ENCODE peak calls at places on chromosome 13, in six cellular contexts. L is NB4, W is tibial nerve, A is IMR-90, O is heart left ventricle, C is adrenal gland. K is an unnamed sample.

GRCh38 chr13:42574435-42575311 is 721 bp downstream of the TNFSF11 start:
- DNase-seq in L (no peak), W (no peak), A (no peak), O (no peak), C (no peak), K (no peak)

GRCh38 chr13:113663934-113664333 is 3.1 kb upstream of the GRK1 start:
- DNase-seq in L (no peak), W (no peak), A (no peak), O (peak), C (no peak), K (no peak)

GRCh38 chr13:30319130-30319529 is 11.8 kb upstream of the KATNAL1 start:
- DNase-seq in L (no peak), W (no peak), A (no peak), O (no peak), C (no peak), K (no peak)

GRCh38 chr13:68588623-68589022 is 1358.5 kb upstream of the PCDH9 start:
- DNase-seq in L (peak), W (no peak), A (no peak), O (no peak), C (no peak), K (no peak)

GRCh38 chr13:108742681-108743080 is 113.3 kb downstream of the MYO16 start:
- DNase-seq in L (no peak), W (no peak), A (no peak), O (no peak), C (no peak), K (no peak)

GRCh38 chr13:71454509-71454908 is 412.5 kb downstream of the DACH1 start:
- DNase-seq in L (no peak), W (no peak), A (no peak), O (no peak), C (no peak), K (no peak)

GRCh38 chr13:40508112-40508511 is 158.3 kb downstream of the FOXO1 start:
- DNase-seq in L (no peak), W (peak), A (no peak), O (no peak), C (no peak), K (no peak)

GRCh38 chr13:107554355-107554905 is 660.9 kb downstream of the LIG4 start:
- DNase-seq in L (no peak), W (no peak), A (peak), O (no peak), C (no peak), K (no peak)

GRCh38 chr13:59533561-59534337 is 630.0 kb downstream of the DIAPH3 start:
- DNase-seq in L (no peak), W (no peak), A (peak), O (no peak), C (no peak), K (no peak)

GRCh38 chr13:110250258-110250891 is 56.6 kb downstream of the COL4A1 start:
- DNase-seq in L (no peak), W (peak), A (peak), O (peak), C (peak), K (peak)

GRCh38 chr13:84430441-84430840 is 548.2 kb upstream of the SLITRK1 start:
- DNase-seq in L (no peak), W (no peak), A (peak), O (no peak), C (no peak), K (no peak)

GRCh38 chr13:91078093-91078679 is 269.3 kb upstream of the MIR17HG start:
- DNase-seq in L (peak), W (no peak), A (no peak), O (no peak), C (no peak), K (no peak)

GRCh38 chr13:27969073-27969865 is at the start of gene CDX2:
- DNase-seq in L (peak), W (no peak), A (no peak), O (no peak), C (no peak), K (no peak)
- TF ChIP-seq POLR2A in L (peak), W (no peak), A (no peak), O (no peak), C (no peak), K (no peak)

DNA sequence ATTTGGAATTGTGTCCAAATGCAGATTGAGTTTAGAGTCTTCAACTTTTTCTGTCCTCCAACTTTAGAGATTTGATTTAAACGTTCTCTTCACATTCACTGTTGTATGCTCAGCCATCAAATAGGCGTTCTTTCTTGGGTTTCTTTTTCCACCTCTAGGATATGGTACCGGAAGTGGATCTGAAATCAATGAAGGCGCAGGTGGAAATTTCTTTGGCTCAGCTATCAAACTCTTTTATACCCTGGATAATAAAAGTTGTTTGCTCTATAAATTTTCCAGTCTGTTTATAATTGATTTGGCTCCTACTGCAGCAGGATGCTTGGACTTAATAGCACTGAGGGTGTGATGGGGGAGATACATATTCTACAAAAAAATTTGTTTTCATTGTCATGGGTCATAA is 1.6 kb downstream of the COG3 start:
- DNase-seq in L (no peak), W (no peak), A (no peak), O (no peak), C (no peak), K (no peak)
- TF ChIP-seq POLR2A in L (no peak), W (no peak), A (no peak), O (no peak), C (no peak), K (no peak)

DNA sequence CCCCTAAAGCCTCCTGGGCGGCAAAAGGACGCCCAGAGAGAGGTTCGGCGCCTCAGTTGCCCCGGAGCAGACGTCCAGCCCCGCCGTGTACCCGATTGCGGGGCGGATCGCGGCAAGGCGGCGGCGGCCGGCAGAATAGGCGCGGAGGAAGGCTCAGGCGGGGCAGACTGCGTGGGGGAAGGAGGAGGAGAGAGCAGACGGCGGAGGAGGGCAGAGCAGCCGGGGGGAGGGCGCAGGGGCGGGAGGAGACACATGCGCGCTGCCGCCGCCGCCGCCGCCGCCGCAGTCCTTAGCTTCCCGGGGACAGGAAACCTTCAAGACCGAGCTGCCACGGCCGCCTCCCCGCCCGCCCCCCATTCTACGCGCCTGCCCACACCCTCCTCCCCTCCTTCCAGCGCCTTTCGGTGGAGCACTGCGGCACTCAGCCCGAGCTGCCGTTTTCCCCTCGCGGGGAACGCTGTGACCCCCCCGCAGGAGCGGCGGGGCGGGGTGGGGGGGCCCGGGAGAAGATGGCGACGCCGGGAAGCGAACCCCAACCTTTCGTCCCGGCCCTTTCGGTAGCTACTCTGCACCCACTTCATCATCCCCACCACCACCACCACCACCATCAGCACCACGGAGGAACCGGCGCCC is at the start of gene LRCH1:
- DNase-seq in L (peak), W (peak), A (peak), O (peak), C (peak), K (peak)
- TF ChIP-seq POLR2A in L (peak), W (no peak), A (peak), O (no peak), C (peak), K (no peak)

GRCh38 chr13:22618002-22618401 is 562.8 kb upstream of the SGCG start:
- DNase-seq in L (no peak), W (no peak), A (no peak), O (no peak), C (no peak), K (no peak)
- TF ChIP-seq POLR2A in L (no peak), W (no peak), A (no peak), O (no peak), C (no peak), K (no peak)

GRCh38 chr13:51996660-51997059 is 14.6 kb downstream of the ATP7B start:
- DNase-seq in L (no peak), W (no peak), A (no peak), O (no peak), C (no peak), K (no peak)
- TF ChIP-seq POLR2A in L (no peak), W (no peak), A (no peak), O (no peak), C (no peak), K (no peak)

DNA sequence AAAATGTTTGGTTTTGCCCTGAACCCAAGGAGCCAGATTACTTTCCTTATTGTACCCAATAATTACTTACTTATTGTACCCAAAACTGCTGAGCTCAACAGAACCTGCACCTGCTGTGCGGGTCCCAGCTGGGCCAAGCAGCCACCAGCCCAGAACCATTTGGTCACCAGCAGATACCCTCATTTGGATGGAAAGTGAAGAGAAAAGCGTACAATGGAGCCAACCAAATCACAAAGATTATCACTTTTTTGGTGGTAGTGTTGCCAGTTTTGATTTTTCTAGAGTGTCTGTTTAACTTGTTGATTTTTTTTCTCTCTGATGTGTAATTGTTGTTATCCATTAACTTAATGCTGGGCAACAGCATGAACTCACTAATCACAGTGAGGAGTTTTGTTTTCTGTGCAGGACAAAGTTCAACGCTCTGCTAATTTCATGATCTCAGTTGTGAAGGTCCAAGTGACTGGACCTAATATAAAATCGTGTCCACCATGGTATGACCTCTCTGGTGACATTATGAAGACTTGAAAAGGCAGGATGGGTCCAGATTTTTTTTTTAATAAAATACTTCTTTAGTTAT is 23.8 kb downstream of the SPATA13 start:
- DNase-seq in L (no peak), W (no peak), A (no peak), O (no peak), C (no peak), K (no peak)
- TF ChIP-seq POLR2A in L (no peak), W (no peak), A (no peak), O (no peak), C (no peak), K (no peak)

GRCh38 chr13:22024381-22024994 is 353.6 kb downstream of the FGF9 start:
- DNase-seq in L (no peak), W (no peak), A (no peak), O (no peak), C (no peak), K (no peak)
- TF ChIP-seq POLR2A in L (no peak), W (no peak), A (no peak), O (no peak), C (no peak), K (no peak)

GRCh38 chr13:51453308-51453958 is 597 bp upstream of the INTS6 start:
- DNase-seq in L (peak), W (peak), A (no peak), O (peak), C (no peak), K (peak)
- TF ChIP-seq POLR2A in L (no peak), W (peak), A (no peak), O (peak), C (peak), K (no peak)